ENCODE peak calls at places on chromosomes 2 and 18, in nine cellular contexts. F, G, A, N, T, C, D, I and O are unnamed samples.

GRCh38 chr2:3630631-3631030 is 27.4 kb upstream of the ALLC start:
- DNase-seq in D (no peak), T (no peak), G (no peak), F (no peak), A (no peak), I (no peak), N (no peak), C (no peak), O (no peak)

GRCh38 chr2:8004250-8004681 is 677.6 kb upstream of the ID2 start:
- DNase-seq in D (no peak), N (no peak), T (peak), C (no peak), F (no peak), G (peak), I (no peak), A (no peak), O (peak)

GRCh38 chr2:216216951-216217903 is 108.1 kb downstream of the XRCC5 start:
- DNase-seq in T (peak), N (no peak), D (no peak), F (no peak), G (peak), I (no peak), A (peak), C (peak), O (peak)

GRCh38 chr2:117957616-117958015 is 56.3 kb downstream of the CCDC93 start:
- DNase-seq in N (no peak), T (no peak), F (no peak), D (no peak), G (no peak), C (no peak), I (no peak), A (no peak), O (no peak)

GRCh38 chr2:33222309-33222708 is 254.1 kb upstream of the RASGRP3 start:
- DNase-seq in A (no peak), D (no peak), F (no peak), I (no peak), G (no peak), C (no peak), N (no peak), T (no peak), O (no peak)

GRCh38 chr2:187397870-187398269 is 50.2 kb downstream of the CALCRL start:
- DNase-seq in F (no peak), I (no peak), C (no peak), A (no peak), T (no peak), G (no peak), D (no peak), N (no peak), O (no peak)

GRCh38 chr18:30175061-30175574 is 867.4 kb downstream of the DSC3 start:
- DNase-seq in D (no peak), I (no peak), C (no peak), F (no peak), G (no peak), N (no peak), A (no peak), T (no peak), O (no peak)

GRCh38 chr18:8912348-8913057 is 190.0 kb upstream of the NDUFV2 start:
- DNase-seq in D (peak), N (peak), C (no peak), A (no peak), T (no peak), F (no peak), I (no peak), G (no peak), O (no peak)

GRCh38 chr18:32049393-32050161 is 31.0 kb downstream of the RNF125 start:
- DNase-seq in A (no peak), C (peak), T (no peak), N (no peak), G (no peak), F (peak), I (no peak), D (no peak), O (no peak)

GRCh38 chr2:10709290-10709939 is 12.0 kb upstream of the ATP6V1C2 start:
- DNase-seq in A (peak), T (no peak), F (no peak), I (no peak), C (no peak), G (peak), D (peak), N (no peak), O (peak)

GRCh38 chr2:109213646-109214417 is 84.8 kb downstream of the SH3RF3 start:
- DNase-seq in T (peak), D (peak), G (peak), A (peak), F (peak), I (peak), C (peak), N (no peak), O (peak)

GRCh38 chr18:55557211-55557610 is 30.8 kb downstream of the TCF4 start:
- DNase-seq in D (no peak), N (no peak), C (no peak), G (no peak), T (no peak), F (no peak), I (no peak), A (no peak), O (no peak)

GRCh38 chr2:233145726-233146125 is 85.6 kb downstream of the INPP5D start:
- DNase-seq in A (no peak), I (no peak), C (no peak), N (no peak), D (no peak), T (no peak), G (no peak), F (no peak), O (no peak)

GRCh38 chr2:29920631-29921559 is 491 bp downstream of the ALK start:
- DNase-seq in G (no peak), T (no peak), I (no peak), C (no peak), A (peak), N (no peak), F (no peak), D (no peak), O (peak)

GRCh38 chr2:9769171-9770005 is 73.9 kb upstream of the TAF1B start:
- DNase-seq in A (no peak), T (no peak), G (no peak), D (peak), N (peak), F (peak), C (no peak), I (no peak), O (no peak)

GRCh38 chr2:167890739-167891138 is 356.7 kb downstream of the STK39 start:
- DNase-seq in F (no peak), A (no peak), N (no peak), C (no peak), T (no peak), I (no peak), D (peak), G (no peak), O (no peak)

GRCh38 chr2:53028259-53028658 is 739.3 kb upstream of the CHAC2 start:
- DNase-seq in F (no peak), G (peak), A (peak), I (no peak), N (no peak), D (no peak), C (no peak), T (peak), O (peak)

GRCh38 chr18:2486426-2486825 is 84.9 kb downstream of the METTL4 start:
- DNase-seq in C (no peak), I (no peak), T (no peak), G (no peak), F (no peak), D (no peak), A (no peak), N (no peak), O (no peak)

GRCh38 chr18:21063011-21063410 is 48.6 kb downstream of the ROCK1 start:
- DNase-seq in D (no peak), I (no peak), G (no peak), N (no peak), A (no peak), C (no peak), F (no peak), T (no peak), O (no peak)

GRCh38 chr2:233419626-233420431 is 65.5 kb downstream of the DGKD start:
- DNase-seq in F (no peak), D (no peak), N (no peak), A (no peak), C (no peak), G (peak), I (peak), T (no peak), O (no peak)

GRCh38 chr18:62576277-62576676 is 53.5 kb downstream of the ZCCHC2 start:
- DNase-seq in I (no peak), C (no peak), D (no peak), A (no peak), N (no peak), F (no peak), G (no peak), T (no peak), O (no peak)

GRCh38 chr2:180763249-180763989 is 217.0 kb upstream of the UBE2E3 start:
- DNase-seq in G (no peak), N (no peak), F (no peak), T (no peak), C (no peak), A (no peak), D (no peak), I (no peak), O (no peak)

GRCh38 chr18:6414723-6415362 is at the start of gene L3MBTL4:
- DNase-seq in N (no peak), G (no peak), D (peak), I (no peak), A (no peak), T (no peak), C (no peak), F (no peak), O (no peak)

GRCh38 chr2:218322756-218323525 is 30.6 kb upstream of the TMBIM1 start:
- DNase-seq in C (peak), A (peak), G (peak), I (peak), F (peak), N (no peak), D (peak), T (peak), O (peak)

GRCh38 chr2:223601932-223602676 is at the start of gene SCG2:
- DNase-seq in A (peak), G (peak), C (peak), I (peak), T (peak), N (peak), D (peak), F (peak), O (peak)

GRCh38 chr18:80033181-80034067 is 810 bp upstream of the RBFA start:
- DNase-seq in C (peak), D (no peak), I (peak), G (peak), F (peak), T (peak), A (peak), N (no peak), O (peak)

GRCh38 chr2:102592601-102593000 is 26.8 kb upstream of the SLC9A2 start:
- DNase-seq in I (no peak), G (peak), T (peak), F (no peak), A (no peak), D (peak), N (no peak), C (no peak), O (peak)

GRCh38 chr2:85177031-85177824 is 44.0 kb downstream of the TCF7L1 start:
- DNase-seq in F (no peak), G (no peak), N (no peak), I (no peak), D (no peak), C (no peak), T (no peak), A (no peak), O (no peak)